ENCODE peak calls at places on chromosome 22, in four cellular contexts. One of them, this sample, is unnamed.

GRCh38 chr22:28230682-28231081 is 311.6 kb upstream of the PITPNB start:
- DNase-seq in AG04450: no peak
- DNase-seq in pancreas: no peak
- DNase-seq in lung: no peak
- DNase-seq in this sample: no peak

GRCh38 chr22:42388130-42388797 is 43.9 kb downstream of the NFAM1 start:
- DNase-seq in AG04450: no peak
- DNase-seq in pancreas: no peak
- DNase-seq in lung: no peak
- DNase-seq in this sample: no peak

GRCh38 chr22:43263645-43264514 is 76.9 kb upstream of the TTLL12 start:
- DNase-seq in AG04450: peak; percentile 15
- DNase-seq in pancreas: peak; percentile 50
- DNase-seq in lung: peak; percentile 65
- DNase-seq in this sample: peak; percentile 77

GRCh38 chr22:21457023-21457787 is 10.0 kb upstream of the TMEM191C start:
- DNase-seq in AG04450: peak; percentile 11
- DNase-seq in pancreas: no peak
- DNase-seq in lung: peak; percentile 34
- DNase-seq in this sample: no peak

GRCh38 chr22:27934069-27934468 is 15.0 kb upstream of the PITPNB start:
- DNase-seq in AG04450: no peak
- DNase-seq in pancreas: no peak
- DNase-seq in lung: no peak
- DNase-seq in this sample: no peak

GRCh38 chr22:29569011-29569678 is 11.8 kb downstream of the NIPSNAP1 start:
- DNase-seq in AG04450: no peak
- DNase-seq in pancreas: no peak
- DNase-seq in lung: no peak
- DNase-seq in this sample: no peak

GRCh38 chr22:38607680-38608079 is 37.7 kb upstream of the DMC1 start:
- DNase-seq in AG04450: no peak
- DNase-seq in pancreas: no peak
- DNase-seq in lung: no peak
- DNase-seq in this sample: no peak

GRCh38 chr22:43733138-43733537 is 79.0 kb downstream of the EFCAB6 start:
- DNase-seq in AG04450: no peak
- DNase-seq in pancreas: no peak
- DNase-seq in lung: no peak
- DNase-seq in this sample: no peak

GRCh38 chr22:25153961-25154685 is 45.5 kb upstream of the CRYBB3 start:
- DNase-seq in AG04450: no peak
- DNase-seq in pancreas: peak; percentile 50
- DNase-seq in lung: peak; percentile 84
- DNase-seq in this sample: no peak

GRCh38 chr22:22880645-22881044 is 7.0 kb upstream of the IGLL5 start:
- DNase-seq in AG04450: no peak
- DNase-seq in pancreas: no peak
- DNase-seq in lung: no peak
- DNase-seq in this sample: no peak

GRCh38 chr22:46067159-46068111 is 82.9 kb upstream of the PPARA start:
- DNase-seq in AG04450: no peak
- DNase-seq in pancreas: peak; percentile 32
- DNase-seq in lung: no peak
- DNase-seq in this sample: no peak

GRCh38 chr22:45493286-45493771 is 9.4 kb upstream of the FBLN1 start:
- DNase-seq in AG04450: no peak
- DNase-seq in pancreas: no peak
- DNase-seq in lung: no peak
- DNase-seq in this sample: no peak

GRCh38 chr22:43829904-43830851 is 18.1 kb upstream of the EFCAB6 start:
- DNase-seq in AG04450: no peak
- DNase-seq in pancreas: no peak
- DNase-seq in lung: peak; percentile 43
- DNase-seq in this sample: no peak

GRCh38 chr22:37973271-37974170 is 10.8 kb downstream of the SOX10 start:
- DNase-seq in AG04450: no peak
- DNase-seq in pancreas: no peak
- DNase-seq in lung: no peak
- DNase-seq in this sample: no peak

GRCh38 chr22:39360674-39361413 is 11.1 kb downstream of the SYNGR1 start:
- DNase-seq in AG04450: no peak
- DNase-seq in pancreas: no peak
- DNase-seq in lung: no peak
- DNase-seq in this sample: no peak

GRCh38 chr22:20315337-20316216 is 4.3 kb downstream of the DGCR6L start:
- DNase-seq in AG04450: no peak
- DNase-seq in pancreas: peak; percentile 11
- DNase-seq in lung: peak; percentile 25
- DNase-seq in this sample: no peak

GRCh38 chr22:40325315-40325714 is 21.0 kb upstream of the ADSL start:
- DNase-seq in AG04450: no peak
- DNase-seq in pancreas: no peak
- DNase-seq in lung: no peak
- DNase-seq in this sample: peak; percentile 56

GRCh38 chr22:46046299-46046685 is 69.3 kb upstream of the WNT7B start:
- DNase-seq in AG04450: no peak
- DNase-seq in pancreas: no peak
- DNase-seq in lung: no peak
- DNase-seq in this sample: no peak

GRCh38 chr22:21760640-21761039 is 25.0 kb upstream of the YPEL1 start:
- DNase-seq in AG04450: peak; percentile 84
- DNase-seq in pancreas: no peak
- DNase-seq in lung: no peak
- DNase-seq in this sample: no peak

GRCh38 chr22:23829845-23830372 is 8.9 kb downstream of the DERL3 start:
- DNase-seq in AG04450: peak; percentile 77
- DNase-seq in pancreas: no peak
- DNase-seq in lung: no peak
- DNase-seq in this sample: no peak

GRCh38 chr22:17117890-17118289 is 3.3 kb downstream of the TMEM121B start:
- DNase-seq in AG04450: no peak
- DNase-seq in pancreas: no peak
- DNase-seq in lung: no peak
- DNase-seq in this sample: no peak

GRCh38 chr22:17121235-17122195 is at the start of gene TMEM121B:
- DNase-seq in AG04450: no peak
- DNase-seq in pancreas: peak; percentile 70
- DNase-seq in lung: no peak
- DNase-seq in this sample: no peak

GRCh38 chr22:30564045-30564765 is 10.3 kb downstream of the GAL3ST1 start:
- DNase-seq in AG04450: no peak
- DNase-seq in pancreas: no peak
- DNase-seq in lung: no peak
- DNase-seq in this sample: no peak

GRCh38 chr22:31983911-31984661 is 39.8 kb downstream of the YWHAH start:
- DNase-seq in AG04450: no peak
- DNase-seq in pancreas: no peak
- DNase-seq in lung: no peak
- DNase-seq in this sample: no peak

GRCh38 chr22:35076648-35077047 is 10.7 kb downstream of the ISX start:
- DNase-seq in AG04450: no peak
- DNase-seq in pancreas: no peak
- DNase-seq in lung: no peak
- DNase-seq in this sample: no peak

GRCh38 chr22:38866399-38867123 is 5.5 kb downstream of the CBX6 start:
- DNase-seq in AG04450: no peak
- DNase-seq in pancreas: no peak
- DNase-seq in lung: no peak
- DNase-seq in this sample: no peak

GRCh38 chr22:24060375-24060788 is 49.3 kb downstream of the CABIN1 start:
- DNase-seq in AG04450: peak; percentile 76
- DNase-seq in pancreas: no peak
- DNase-seq in lung: no peak
- DNase-seq in this sample: no peak

GRCh38 chr22:27853404-27853803 is 51.8 kb upstream of the MN1 start:
- DNase-seq in AG04450: no peak
- DNase-seq in pancreas: no peak
- DNase-seq in lung: no peak
- DNase-seq in this sample: no peak

GRCh38 chr22:31089101-31090100 is 8.3 kb downstream of the SMTN start:
- DNase-seq in AG04450: no peak
- DNase-seq in pancreas: peak; percentile 19
- DNase-seq in lung: no peak
- DNase-seq in this sample: no peak

GRCh38 chr22:39522567-39523300 is 2.4 kb downstream of the ATF4 start:
- DNase-seq in AG04450: no peak
- DNase-seq in pancreas: no peak
- DNase-seq in lung: no peak
- DNase-seq in this sample: no peak

GRCh38 chr22:17818649-17819048 is 44.4 kb upstream of the BID start:
- DNase-seq in AG04450: no peak
- DNase-seq in pancreas: no peak
- DNase-seq in lung: no peak
- DNase-seq in this sample: no peak

GRCh38 chr22:27185903-27186302 is 528.5 kb downstream of the MIAT start:
- DNase-seq in AG04450: no peak
- DNase-seq in pancreas: no peak
- DNase-seq in lung: no peak
- DNase-seq in this sample: no peak

GRCh38 chr22:29727248-29727551 is 7.4 kb downstream of the CABP7 start:
- DNase-seq in AG04450: no peak
- DNase-seq in pancreas: no peak
- DNase-seq in lung: no peak
- DNase-seq in this sample: no peak

GRCh38 chr22:23113067-23113846 is 28.5 kb downstream of the RSPH14 start:
- DNase-seq in AG04450: peak; percentile 11
- DNase-seq in pancreas: no peak
- DNase-seq in lung: no peak
- DNase-seq in this sample: no peak

GRCh38 chr22:35209203-35209602 is 48.1 kb upstream of the HMGXB4 start:
- DNase-seq in AG04450: no peak
- DNase-seq in pancreas: no peak
- DNase-seq in lung: no peak
- DNase-seq in this sample: no peak

GRCh38 chr22:22687638-22688500 is 43.5 kb downstream of the GGTLC2 start:
- DNase-seq in AG04450: peak; percentile 38
- DNase-seq in pancreas: no peak
- DNase-seq in lung: peak; percentile 39
- DNase-seq in this sample: no peak

GRCh38 chr22:22030493-22031182 is 48.1 kb upstream of the TOP3B start:
- DNase-seq in AG04450: no peak
- DNase-seq in pancreas: no peak
- DNase-seq in lung: no peak
- DNase-seq in this sample: no peak

GRCh38 chr22:30562391-30562790 is 12.1 kb downstream of the GAL3ST1 start:
- DNase-seq in AG04450: no peak
- DNase-seq in pancreas: no peak
- DNase-seq in lung: no peak
- DNase-seq in this sample: no peak

DNA sequence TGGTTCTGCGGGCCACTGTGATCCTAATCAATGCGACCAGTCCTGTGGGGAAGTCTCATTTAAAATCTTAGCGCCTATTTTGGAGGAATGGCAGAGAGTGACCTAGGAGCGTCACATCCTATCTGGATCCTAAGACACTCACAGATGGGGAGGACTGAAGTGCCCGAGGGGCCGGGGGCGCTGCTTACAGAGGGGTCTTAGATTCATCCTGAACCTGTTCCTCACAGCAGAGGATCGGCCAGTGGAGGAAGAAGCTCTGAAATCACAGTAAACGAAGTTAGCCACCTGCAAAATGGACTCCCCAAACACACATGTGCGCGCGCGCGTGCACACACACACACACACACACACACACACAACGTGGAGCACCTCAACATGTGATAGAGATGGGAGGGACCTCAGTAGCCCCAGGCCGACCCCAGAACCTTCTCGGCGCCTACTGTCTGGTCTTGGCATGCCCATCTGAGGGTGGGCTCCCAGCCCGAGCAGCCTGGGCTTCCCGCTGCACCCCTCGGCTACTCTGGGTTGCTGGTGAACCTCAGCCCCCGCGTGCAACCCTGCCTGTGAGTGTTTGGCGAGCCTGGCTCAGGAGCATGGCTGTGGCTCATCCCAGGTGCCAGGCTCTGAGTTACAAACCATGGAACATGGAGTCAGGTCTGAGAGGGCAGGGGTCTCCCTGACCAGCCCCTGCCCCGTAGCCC is 613.3 kb downstream of the TBC1D22A start:
- DNase-seq in AG04450: no peak
- DNase-seq in pancreas: no peak
- DNase-seq in lung: no peak
- DNase-seq in this sample: no peak
- H3K9me3 ChIP-seq in AG04450: peaks cover 10% of the 10 kb centered on the region
- H3K9me3 ChIP-seq in pancreas: no peaks in the 10 kb centered on the region
- H3K9me3 ChIP-seq in lung: no peaks in the 10 kb centered on the region
- H3K9me3 ChIP-seq in this sample: no peaks in the 10 kb centered on the region

DNA sequence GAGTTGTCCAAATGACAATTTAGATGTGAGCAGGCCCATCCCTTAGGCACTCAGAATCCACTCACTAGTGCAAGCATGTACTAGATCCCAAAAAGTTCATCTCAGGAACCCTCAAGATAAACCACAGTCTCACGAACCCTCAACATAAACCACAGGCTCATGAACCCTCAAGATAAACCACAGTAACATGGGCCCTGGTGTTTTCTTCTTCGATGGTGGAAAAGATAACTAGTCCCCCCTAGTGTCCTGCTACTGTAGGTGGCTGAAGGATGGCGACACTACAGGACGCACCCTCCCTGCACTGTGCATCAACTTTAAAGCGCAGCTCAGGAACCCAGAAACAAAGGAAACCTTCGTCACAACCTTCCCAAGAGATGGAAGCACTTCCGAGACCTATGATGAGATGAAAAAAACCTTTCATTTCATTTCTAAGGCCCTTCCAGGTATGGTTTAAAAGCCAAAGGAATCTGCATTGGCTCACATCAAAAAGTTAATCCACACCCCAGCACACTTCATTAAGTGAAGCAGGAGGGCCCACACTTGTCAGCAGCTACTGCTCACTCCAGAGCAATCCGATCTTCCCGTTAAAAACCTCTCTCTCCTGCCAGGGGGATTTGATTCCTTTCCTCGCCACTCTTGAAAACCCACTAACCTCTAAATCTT is 2.4 kb downstream of the LARGE1 start:
- DNase-seq in AG04450: no peak
- DNase-seq in pancreas: no peak
- DNase-seq in lung: no peak
- DNase-seq in this sample: no peak
- H3K27ac ChIP-seq in AG04450: no peak overlapping the region
- H3K27ac ChIP-seq in pancreas: no peak overlapping the region
- H3K27ac ChIP-seq in lung: no peak overlapping the region
- H3K27ac ChIP-seq in this sample: no peak overlapping the region

DNA sequence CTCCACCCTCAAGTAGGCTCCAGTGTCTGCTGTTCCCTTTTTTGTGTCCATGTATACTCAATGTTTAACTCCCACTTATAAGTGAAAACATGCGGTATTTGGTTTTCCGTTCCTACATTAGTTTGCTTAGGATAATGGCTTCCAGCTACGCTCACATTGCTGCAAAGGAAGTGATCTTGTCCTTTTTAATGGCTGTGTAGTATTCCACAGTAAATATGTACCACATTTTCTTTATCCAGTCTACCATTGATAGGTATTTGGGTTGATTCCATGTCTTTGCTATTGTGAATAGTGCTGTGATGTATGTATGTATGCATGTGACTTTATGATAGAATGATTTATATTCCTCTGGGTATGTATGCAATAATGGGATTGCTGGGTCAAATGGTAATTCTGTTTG is 144.6 kb downstream of the BRD1 start:
- DNase-seq in AG04450: no peak
- DNase-seq in pancreas: no peak
- DNase-seq in lung: no peak
- DNase-seq in this sample: no peak
- H3K27me3 ChIP-seq in AG04450: no peaks in the 10 kb centered on the region
- H3K27me3 ChIP-seq in pancreas: peaks cover 4% of the 10 kb centered on the region
- H3K27me3 ChIP-seq in lung: peaks cover 6% of the 10 kb centered on the region
- H3K27me3 ChIP-seq in this sample: no peaks in the 10 kb centered on the region

GRCh38 chr22:47206819-47207218 is 444.4 kb downstream of the TBC1D22A start:
- DNase-seq in AG04450: no peak
- DNase-seq in pancreas: no peak
- DNase-seq in lung: no peak
- DNase-seq in this sample: no peak
- H3K9me3 ChIP-seq in AG04450: peaks cover 16% of the 10 kb centered on the region
- H3K9me3 ChIP-seq in pancreas: no peaks in the 10 kb centered on the region
- H3K9me3 ChIP-seq in lung: no peaks in the 10 kb centered on the region
- H3K9me3 ChIP-seq in this sample: no peaks in the 10 kb centered on the region